ENCODE peak calls at places on chromosomes 7 and 10, in five cellular contexts. P is heart left ventricle, L is progenitor cell of endocrine pancreas, K is psoas muscle, J is uterus. Y is an unnamed sample.

GRCh38 chr10:78977761-78978305 is 90.9 kb upstream of the ZMIZ1 start:
- DNase-seq in L (no peak), K (peak), P (no peak), J (peak), Y (peak)

GRCh38 chr7:123633553-123633952 is 22.1 kb upstream of the LMOD2 start:
- DNase-seq in L (no peak), K (no peak), J (no peak), P (no peak), Y (no peak)

GRCh38 chr10:129035052-129035805 is 431.8 kb upstream of the MGMT start:
- DNase-seq in P (no peak), L (no peak), J (no peak), K (peak), Y (no peak)

GRCh38 chr7:114760477-114760876 is 161.4 kb upstream of the MDFIC start:
- DNase-seq in K (no peak), P (no peak), L (no peak), J (no peak), Y (no peak)

GRCh38 chr10:93280121-93280698 is 201.9 kb downstream of the MYOF start:
- DNase-seq in L (no peak), K (no peak), J (no peak), P (no peak), Y (no peak)

GRCh38 chr10:110206988-110207804 is at the start of gene MXI1:
- DNase-seq in J (peak), L (peak), P (peak), K (peak), Y (peak)

GRCh38 chr10:122707535-122707934 is 7.9 kb upstream of the C10orf120 start:
- DNase-seq in J (no peak), L (no peak), K (no peak), P (no peak), Y (no peak)

GRCh38 chr7:40299097-40299496 is 164.3 kb downstream of the SUGCT start:
- DNase-seq in K (no peak), L (no peak), P (no peak), J (no peak), Y (no peak)

GRCh38 chr10:45044290-45044689 is 43.6 kb downstream of the ZNF22 start:
- DNase-seq in K (no peak), L (no peak), J (no peak), P (no peak), Y (no peak)

GRCh38 chr7:129489491-129489890 is 12.8 kb upstream of the SMKR1 start:
- DNase-seq in K (no peak), L (no peak), P (no peak), J (no peak), Y (no peak)

GRCh38 chr10:283916-284356 is 148.7 kb downstream of the ZMYND11 start:
- DNase-seq in L (no peak), K (no peak), J (no peak), P (no peak), Y (no peak)
- TF ChIP-seq CTCF in L (no peak), K (no peak), J (no peak), P (no peak), Y (no peak)

DNA sequence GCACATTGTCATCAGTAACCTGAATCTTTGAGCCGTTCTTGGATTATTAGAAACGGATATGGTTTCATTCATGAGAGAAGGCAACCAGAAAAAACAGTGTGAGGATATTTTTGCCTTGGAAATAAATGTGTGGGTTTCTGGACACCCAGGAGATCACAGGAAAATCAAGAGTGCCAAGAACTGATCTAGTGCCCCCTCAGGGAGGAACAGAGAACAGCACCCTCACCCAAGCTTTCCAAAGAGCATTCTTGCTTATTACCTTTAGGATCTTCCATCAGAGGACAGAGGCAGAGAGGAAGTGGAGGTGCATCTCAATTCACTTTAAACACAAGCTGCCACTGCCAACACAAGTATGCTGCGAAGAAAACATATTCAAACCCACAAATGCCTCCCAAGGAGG is 851.5 kb upstream of the COBL start:
- DNase-seq in K (no peak), L (no peak), J (no peak), P (no peak), Y (no peak)
- TF ChIP-seq CTCF in K (no peak), L (peak), J (no peak), P (no peak), Y (no peak)

DNA sequence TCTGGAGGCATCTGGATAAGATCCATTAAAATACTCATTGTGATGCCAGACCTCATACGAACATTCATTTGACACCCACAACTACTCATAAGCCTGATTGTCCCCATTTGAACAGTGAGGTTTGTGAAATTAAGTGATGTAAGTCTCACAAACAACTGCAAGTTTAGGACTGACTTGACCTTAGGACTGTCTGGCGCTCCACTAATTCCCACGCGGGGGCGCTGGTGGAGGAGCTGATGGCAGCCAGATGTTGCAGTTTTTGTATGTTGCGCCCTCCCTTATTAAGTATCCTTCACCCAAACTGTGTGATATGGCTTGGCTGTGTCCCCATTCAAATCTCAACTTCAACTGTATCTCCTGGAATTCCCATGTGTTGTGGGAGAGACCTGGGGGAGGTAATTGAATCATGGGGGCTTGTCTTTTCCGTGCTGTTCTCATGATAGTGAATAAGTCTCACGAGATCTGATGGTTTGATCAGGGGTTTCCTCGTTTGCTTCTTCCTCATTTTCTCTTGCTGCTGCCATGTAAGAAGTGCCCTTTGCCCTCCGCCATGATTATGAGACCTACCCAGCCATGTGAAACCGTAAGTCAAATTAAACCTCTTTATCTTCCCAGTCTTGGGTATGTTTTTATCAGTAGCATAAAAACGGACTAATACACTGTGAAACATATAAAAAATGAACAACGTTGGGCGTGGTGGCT is 20.3 kb upstream of the TIAL1 start:
- DNase-seq in K (peak), P (no peak), J (no peak), L (no peak), Y (peak)
- TF ChIP-seq CTCF in K (no peak), P (no peak), J (no peak), L (no peak), Y (no peak)

DNA sequence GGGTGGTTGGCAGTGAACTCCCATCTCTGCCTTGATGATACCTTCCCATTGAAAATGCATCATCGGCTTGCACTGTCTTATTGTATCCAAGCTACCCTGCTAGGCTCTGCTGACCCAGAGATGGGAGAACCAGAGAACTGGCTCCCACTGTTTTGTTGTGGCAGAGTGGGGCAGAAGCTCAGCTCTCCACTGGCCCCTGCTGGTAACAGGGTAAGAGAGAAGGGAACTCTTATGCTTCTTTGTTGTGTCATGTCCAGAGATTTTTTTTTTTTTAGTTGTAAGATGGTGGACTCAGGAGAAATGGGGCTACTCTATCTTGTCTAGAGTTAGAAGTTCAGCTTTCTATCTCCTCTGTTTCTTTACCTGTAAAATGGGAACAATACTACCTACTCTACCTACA is 100.5 kb upstream of the SDK1 start:
- DNase-seq in J (no peak), K (no peak), P (no peak), L (no peak), Y (no peak)
- TF ChIP-seq CTCF in J (no peak), K (no peak), P (peak), L (peak), Y (no peak)

GRCh38 chr7:44858161-44858560 is 10.3 kb upstream of the H2AZ2 start:
- DNase-seq in P (no peak), K (no peak), J (no peak), L (no peak), Y (no peak)
- TF ChIP-seq CTCF in P (no peak), K (peak), J (no peak), L (peak), Y (no peak)

GRCh38 chr7:142375710-142376313 is 118.0 kb upstream of the PRSS58 start:
- DNase-seq in K (peak), J (no peak), P (no peak), L (no peak), Y (no peak)
- TF ChIP-seq CTCF in K (peak), J (no peak), P (no peak), L (peak), Y (no peak)

GRCh38 chr10:15267496-15267895 is 99.0 kb upstream of the NMT2 start:
- DNase-seq in J (no peak), L (no peak), P (no peak), K (no peak), Y (no peak)
- TF ChIP-seq CTCF in J (no peak), L (no peak), P (no peak), K (no peak), Y (no peak)

DNA sequence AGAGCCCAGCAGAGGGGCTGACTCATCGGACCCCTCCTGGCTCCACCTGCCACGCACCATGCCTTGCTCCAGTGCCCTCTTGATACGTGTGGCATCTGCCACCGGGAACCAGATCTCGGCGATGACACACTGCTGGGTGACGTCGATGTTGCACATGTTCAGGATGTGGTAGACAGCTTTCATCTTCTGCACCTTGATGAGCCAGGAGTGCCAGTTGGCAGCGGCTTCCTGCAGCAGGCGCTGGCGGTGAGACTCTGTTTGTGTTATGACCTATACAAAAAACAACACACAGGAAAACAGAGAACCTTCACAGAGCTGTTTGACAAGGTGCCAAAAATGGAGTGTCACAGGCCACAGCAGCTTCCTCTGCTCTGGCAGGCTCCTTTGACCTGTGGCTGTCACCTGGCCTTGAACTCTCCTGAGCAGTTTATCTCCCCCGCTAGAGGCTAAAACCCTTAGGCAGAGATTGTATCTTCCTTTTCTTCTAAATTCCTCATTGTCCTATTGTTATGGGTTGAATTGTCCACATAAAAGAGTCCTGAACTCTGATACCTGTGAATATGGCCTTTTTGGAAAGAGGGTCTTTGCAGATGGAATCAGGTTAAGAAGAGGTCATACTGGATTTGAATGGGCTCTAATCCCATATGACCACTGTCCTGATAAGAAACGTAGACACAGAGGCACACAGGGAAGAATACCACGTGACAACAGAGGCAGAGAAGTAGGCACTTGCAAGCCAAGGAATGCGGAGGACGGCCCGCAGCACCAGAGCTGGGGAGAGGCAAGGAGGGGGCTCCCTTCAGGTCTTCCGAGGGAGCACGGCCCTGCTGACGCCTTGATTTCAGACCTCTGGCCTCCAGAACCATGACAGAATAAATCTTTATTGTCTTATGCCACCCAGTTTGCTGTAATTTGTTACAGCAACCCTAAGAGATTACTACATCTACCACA is 45.0 kb upstream of the TMEM213 start:
- DNase-seq in L (no peak), P (peak), K (peak), J (peak), Y (peak)
- TF ChIP-seq CTCF in L (no peak), P (no peak), K (no peak), J (no peak), Y (no peak)

DNA sequence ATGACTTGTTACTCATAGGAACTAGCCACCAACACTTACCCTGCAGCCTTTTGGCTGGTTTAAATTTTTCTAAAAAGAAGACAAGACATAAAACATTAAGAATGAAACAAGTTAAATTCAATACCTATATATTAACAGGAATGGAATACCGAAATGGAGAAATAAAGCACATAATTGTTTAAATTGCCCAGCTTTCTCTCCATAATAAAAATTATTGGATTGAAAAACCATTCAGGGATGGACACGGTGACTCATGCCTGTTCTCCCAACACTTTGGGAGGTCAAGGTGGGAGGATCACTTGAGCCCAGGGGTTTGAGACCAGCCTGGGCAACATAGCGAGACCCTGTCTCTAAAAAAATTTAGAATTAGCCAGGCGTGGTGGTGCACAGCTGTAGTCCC is 179.4 kb upstream of the MKLN1 start:
- DNase-seq in K (no peak), J (no peak), L (no peak), P (no peak), Y (no peak)
- TF ChIP-seq CTCF in K (no peak), J (no peak), L (no peak), P (no peak), Y (no peak)

Y was measured in tibial nerve.